ENCODE peak calls at places on chromosomes 1 and 21, in six cellular contexts. One of them, this sample, is unnamed.
A peak's percentile ranks its signal among the peaks of the same experiment; 100 is the strongest.

GRCh38 chr1:68379085-68379478 is 70.7 kb downstream of the RPE65 start:
- DNase-seq in H1: no peak
- DNase-seq in astrocyte: no peak
- DNase-seq in fibroblast of lung: no peak
- DNase-seq in MM.1S: no peak
- DNase-seq in endothelial cell of umbilical vein: peak; percentile 73
- DNase-seq in this sample: no peak

GRCh38 chr1:204127597-204128242 is 24.1 kb downstream of the ETNK2 start:
- DNase-seq in astrocyte: peak; percentile 51
- DNase-seq in H1: peak; percentile 76
- DNase-seq in fibroblast of lung: peak; percentile 65
- DNase-seq in endothelial cell of umbilical vein: peak; percentile 79
- DNase-seq in MM.1S: peak; percentile 28
- DNase-seq in this sample: no peak

GRCh38 chr1:200558866-200559459 is 61.6 kb downstream of the KIF14 start:
- DNase-seq in H1: no peak
- DNase-seq in MM.1S: peak; percentile 45
- DNase-seq in astrocyte: peak; percentile 40
- DNase-seq in endothelial cell of umbilical vein: peak; percentile 84
- DNase-seq in fibroblast of lung: peak; percentile 48
- DNase-seq in this sample: peak; percentile 77

GRCh38 chr1:3037281-3038040 is 16.2 kb downstream of the ACTRT2 start:
- DNase-seq in H1: no peak
- DNase-seq in astrocyte: no peak
- DNase-seq in endothelial cell of umbilical vein: no peak
- DNase-seq in MM.1S: no peak
- DNase-seq in fibroblast of lung: no peak
- DNase-seq in this sample: no peak

GRCh38 chr1:167095368-167095767 is 1.5 kb downstream of the STYXL2 start:
- DNase-seq in H1: no peak
- DNase-seq in MM.1S: no peak
- DNase-seq in endothelial cell of umbilical vein: no peak
- DNase-seq in astrocyte: peak; percentile 68
- DNase-seq in fibroblast of lung: peak; percentile 74
- DNase-seq in this sample: no peak

GRCh38 chr1:30399026-30399425 is 324.4 kb downstream of the MATN1 start:
- DNase-seq in fibroblast of lung: no peak
- DNase-seq in endothelial cell of umbilical vein: no peak
- DNase-seq in MM.1S: no peak
- DNase-seq in H1: no peak
- DNase-seq in astrocyte: no peak
- DNase-seq in this sample: no peak

GRCh38 chr1:14443164-14443787 is 155.2 kb upstream of the KAZN start:
- DNase-seq in fibroblast of lung: peak; percentile 43
- DNase-seq in astrocyte: peak; percentile 18
- DNase-seq in endothelial cell of umbilical vein: no peak
- DNase-seq in H1: no peak
- DNase-seq in MM.1S: no peak
- DNase-seq in this sample: no peak

GRCh38 chr1:165895451-165895871 is 68.0 kb downstream of the UCK2 start:
- DNase-seq in H1: no peak
- DNase-seq in endothelial cell of umbilical vein: peak; percentile 34
- DNase-seq in MM.1S: no peak
- DNase-seq in fibroblast of lung: peak; percentile 78
- DNase-seq in astrocyte: peak; percentile 75
- DNase-seq in this sample: no peak

GRCh38 chr1:183734600-183735036 is 70.3 kb upstream of the RGL1 start:
- DNase-seq in MM.1S: no peak
- DNase-seq in H1: no peak
- DNase-seq in astrocyte: peak; percentile 14
- DNase-seq in fibroblast of lung: peak; percentile 35
- DNase-seq in endothelial cell of umbilical vein: no peak
- DNase-seq in this sample: no peak

GRCh38 chr1:204842369-204842768 is 28.3 kb upstream of the NFASC start:
- DNase-seq in endothelial cell of umbilical vein: no peak
- DNase-seq in astrocyte: no peak
- DNase-seq in fibroblast of lung: no peak
- DNase-seq in MM.1S: no peak
- DNase-seq in H1: no peak
- DNase-seq in this sample: no peak

GRCh38 chr21:21612446-21612845 is 614.2 kb downstream of the NCAM2 start:
- DNase-seq in endothelial cell of umbilical vein: peak; percentile 47
- DNase-seq in H1: no peak
- DNase-seq in astrocyte: peak; percentile 93
- DNase-seq in fibroblast of lung: peak; percentile 95
- DNase-seq in MM.1S: no peak
- DNase-seq in this sample: no peak

GRCh38 chr1:149993764-149994163 is 16.8 kb downstream of the OTUD7B start:
- DNase-seq in endothelial cell of umbilical vein: no peak
- DNase-seq in astrocyte: no peak
- DNase-seq in H1: no peak
- DNase-seq in fibroblast of lung: no peak
- DNase-seq in MM.1S: no peak
- DNase-seq in this sample: no peak
- H4K20me1 ChIP-seq in endothelial cell of umbilical vein: no peaks in the 10 kb centered on the region
- H4K20me1 ChIP-seq in astrocyte: peaks cover 71% of the 10 kb centered on the region
- H4K20me1 ChIP-seq in H1: peaks cover 2% of the 10 kb centered on the region
- H4K20me1 ChIP-seq in fibroblast of lung: no peaks in the 10 kb centered on the region
- H4K20me1 ChIP-seq in MM.1S: peaks cover 5% of the 10 kb centered on the region
- H4K20me1 ChIP-seq in this sample: peaks cover 48% of the 10 kb centered on the region

DNA sequence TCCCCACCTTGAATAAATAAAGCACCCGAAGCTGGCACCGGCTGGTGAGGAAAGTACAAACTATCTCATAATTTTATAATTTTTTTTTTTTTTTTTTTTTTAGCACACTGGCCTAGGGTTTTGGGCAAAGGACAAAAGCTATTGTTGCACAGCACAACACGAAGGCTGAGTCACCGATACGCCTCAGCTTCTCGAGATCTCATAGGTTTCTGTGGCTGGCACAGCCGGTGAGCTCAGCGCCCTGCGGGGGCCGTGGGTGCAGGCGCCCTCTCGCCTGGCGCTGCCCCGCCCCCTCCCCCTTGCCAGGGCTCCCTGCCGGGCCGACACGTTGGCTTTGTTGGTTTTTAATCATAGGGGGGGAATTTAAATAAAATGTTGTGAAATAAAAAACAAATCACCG is 17.2 kb downstream of the CASZ1 start:
- DNase-seq in fibroblast of lung: peak; percentile 76
- DNase-seq in endothelial cell of umbilical vein: no peak
- DNase-seq in astrocyte: peak; percentile 65
- DNase-seq in H1: no peak
- DNase-seq in MM.1S: no peak
- DNase-seq in this sample: no peak
- H3K4me3 ChIP-seq in fibroblast of lung: no peak overlapping the region
- H3K4me3 ChIP-seq in endothelial cell of umbilical vein: no peak overlapping the region
- H3K4me3 ChIP-seq in astrocyte: no peak overlapping the region
- H3K4me3 ChIP-seq in H1: no peak overlapping the region
- H3K4me3 ChIP-seq in MM.1S: no peak overlapping the region
- H3K4me3 ChIP-seq in this sample: no peak overlapping the region

GRCh38 chr1:180953291-180953747 is 40.6 kb downstream of the KIAA1614 start:
- DNase-seq in MM.1S: peak; percentile 32
- DNase-seq in fibroblast of lung: no peak
- DNase-seq in endothelial cell of umbilical vein: no peak
- DNase-seq in H1: no peak
- DNase-seq in astrocyte: no peak
- DNase-seq in this sample: no peak
- H4K20me1 ChIP-seq in MM.1S: no peaks in the 10 kb centered on the region
- H4K20me1 ChIP-seq in fibroblast of lung: no peaks in the 10 kb centered on the region
- H4K20me1 ChIP-seq in endothelial cell of umbilical vein: no peaks in the 10 kb centered on the region
- H4K20me1 ChIP-seq in H1: peaks cover 5% of the 10 kb centered on the region
- H4K20me1 ChIP-seq in astrocyte: peaks cover 16% of the 10 kb centered on the region
- H4K20me1 ChIP-seq in this sample: no peaks in the 10 kb centered on the region

GRCh38 chr1:38640371-38640770 is 219.2 kb downstream of the RRAGC start:
- DNase-seq in fibroblast of lung: no peak
- DNase-seq in H1: no peak
- DNase-seq in astrocyte: no peak
- DNase-seq in endothelial cell of umbilical vein: no peak
- DNase-seq in MM.1S: no peak
- DNase-seq in this sample: no peak

GRCh38 chr1:38648417-38648816 is 211.2 kb downstream of the RRAGC start:
- DNase-seq in endothelial cell of umbilical vein: no peak
- DNase-seq in fibroblast of lung: no peak
- DNase-seq in MM.1S: no peak
- DNase-seq in astrocyte: no peak
- DNase-seq in H1: no peak
- DNase-seq in this sample: no peak

GRCh38 chr1:38641661-38642060 is 217.9 kb downstream of the RRAGC start:
- DNase-seq in astrocyte: no peak
- DNase-seq in endothelial cell of umbilical vein: no peak
- DNase-seq in MM.1S: no peak
- DNase-seq in H1: no peak
- DNase-seq in fibroblast of lung: no peak
- DNase-seq in this sample: no peak

DNA sequence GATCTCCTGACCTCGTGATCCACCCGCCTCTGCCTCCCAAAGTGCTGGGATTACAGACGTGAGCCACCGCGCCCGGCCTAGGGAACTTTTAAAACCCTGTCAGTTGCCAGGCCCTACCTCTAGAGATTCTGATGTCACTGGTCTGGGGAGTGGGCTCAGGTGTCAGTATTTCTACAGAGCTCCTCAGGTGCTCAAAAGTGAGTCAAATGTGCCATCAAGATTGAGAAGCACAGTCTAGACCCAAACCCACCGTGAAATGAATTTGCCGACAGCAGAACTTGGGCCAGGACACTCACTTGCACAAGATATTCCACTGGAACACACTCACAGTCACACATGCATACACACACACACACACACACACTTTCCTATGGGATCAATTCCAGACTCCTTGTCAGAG is 215.5 kb downstream of the RRAGC start:
- DNase-seq in fibroblast of lung: no peak
- DNase-seq in H1: no peak
- DNase-seq in MM.1S: no peak
- DNase-seq in endothelial cell of umbilical vein: no peak
- DNase-seq in astrocyte: no peak
- DNase-seq in this sample: no peak
- H3K4me3 ChIP-seq in fibroblast of lung: no peak overlapping the region
- H3K4me3 ChIP-seq in H1: no peak overlapping the region
- H3K4me3 ChIP-seq in MM.1S: no peak overlapping the region
- H3K4me3 ChIP-seq in endothelial cell of umbilical vein: no peak overlapping the region
- H3K4me3 ChIP-seq in astrocyte: no peak overlapping the region
- H3K4me3 ChIP-seq in this sample: no peak overlapping the region

GRCh38 chr1:111145542-111145941 is 5.5 kb downstream of the CEPT1 start:
- DNase-seq in MM.1S: no peak
- DNase-seq in H1: no peak
- DNase-seq in fibroblast of lung: no peak
- DNase-seq in astrocyte: no peak
- DNase-seq in endothelial cell of umbilical vein: no peak
- DNase-seq in this sample: no peak
- H4K20me1 ChIP-seq in MM.1S: no peaks in the 10 kb centered on the region
- H4K20me1 ChIP-seq in H1: peaks cover 3% of the 10 kb centered on the region
- H4K20me1 ChIP-seq in fibroblast of lung: no peaks in the 10 kb centered on the region
- H4K20me1 ChIP-seq in astrocyte: peaks cover 37% of the 10 kb centered on the region
- H4K20me1 ChIP-seq in endothelial cell of umbilical vein: peaks cover 2% of the 10 kb centered on the region
- H4K20me1 ChIP-seq in this sample: peaks cover 8% of the 10 kb centered on the region

GRCh38 chr1:212288614-212289013 is 3.4 kb downstream of the PPP2R5A start:
- DNase-seq in MM.1S: no peak
- DNase-seq in H1: no peak
- DNase-seq in fibroblast of lung: peak; percentile 82
- DNase-seq in astrocyte: peak; percentile 76
- DNase-seq in endothelial cell of umbilical vein: peak; percentile 34
- DNase-seq in this sample: no peak
- H3K4me3 ChIP-seq in MM.1S: no peak overlapping the region
- H3K4me3 ChIP-seq in H1: no peak overlapping the region
- H3K4me3 ChIP-seq in fibroblast of lung: peak overlapping the region; percentile 9
- H3K4me3 ChIP-seq in astrocyte: no peak overlapping the region
- H3K4me3 ChIP-seq in endothelial cell of umbilical vein: no peak overlapping the region
- H3K4me3 ChIP-seq in this sample: peak overlapping the region; percentile 12

GRCh38 chr1:235313931-235314678 is 13.9 kb downstream of the ARID4B start:
- DNase-seq in fibroblast of lung: no peak
- DNase-seq in endothelial cell of umbilical vein: no peak
- DNase-seq in H1: no peak
- DNase-seq in MM.1S: no peak
- DNase-seq in astrocyte: no peak
- DNase-seq in this sample: no peak

GRCh38 chr1:235319255-235319654 is 8.7 kb downstream of the ARID4B start:
- DNase-seq in H1: no peak
- DNase-seq in MM.1S: no peak
- DNase-seq in fibroblast of lung: no peak
- DNase-seq in astrocyte: no peak
- DNase-seq in endothelial cell of umbilical vein: no peak
- DNase-seq in this sample: no peak

GRCh38 chr1:235315173-235315572 is 12.8 kb downstream of the ARID4B start:
- DNase-seq in MM.1S: no peak
- DNase-seq in astrocyte: no peak
- DNase-seq in fibroblast of lung: no peak
- DNase-seq in endothelial cell of umbilical vein: no peak
- DNase-seq in H1: no peak
- DNase-seq in this sample: no peak

GRCh38 chr1:235315735-235316134 is 12.2 kb downstream of the ARID4B start:
- DNase-seq in endothelial cell of umbilical vein: no peak
- DNase-seq in astrocyte: no peak
- DNase-seq in H1: no peak
- DNase-seq in fibroblast of lung: no peak
- DNase-seq in MM.1S: no peak
- DNase-seq in this sample: no peak

DNA sequence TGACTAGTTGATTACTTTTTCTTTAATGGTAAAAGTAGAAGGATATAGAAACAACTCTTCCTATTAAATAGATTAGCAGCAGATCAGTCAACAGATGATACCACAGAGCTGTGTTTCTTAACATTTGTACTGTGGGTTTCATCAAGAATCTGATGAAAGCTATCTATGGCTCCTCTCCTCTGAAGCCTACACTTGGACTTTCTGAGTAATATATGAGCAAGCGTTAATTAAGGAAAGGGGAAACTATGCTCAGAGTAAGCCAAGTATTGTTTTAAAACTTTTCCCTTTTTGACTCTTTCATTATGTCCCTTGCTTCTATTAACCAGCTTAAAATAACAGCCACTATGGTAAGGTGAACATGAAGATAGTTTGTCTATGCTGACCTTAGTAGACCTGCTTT is 10.8 kb downstream of the ARID4B start:
- DNase-seq in astrocyte: no peak
- DNase-seq in H1: no peak
- DNase-seq in endothelial cell of umbilical vein: peak; percentile 36
- DNase-seq in MM.1S: no peak
- DNase-seq in fibroblast of lung: no peak
- DNase-seq in this sample: no peak
- H4K20me1 ChIP-seq in astrocyte: peaks cover 94% of the 10 kb centered on the region
- H4K20me1 ChIP-seq in H1: peaks cover 12% of the 10 kb centered on the region
- H4K20me1 ChIP-seq in endothelial cell of umbilical vein: peaks cover 11% of the 10 kb centered on the region
- H4K20me1 ChIP-seq in MM.1S: peaks cover 9% of the 10 kb centered on the region
- H4K20me1 ChIP-seq in fibroblast of lung: peaks cover 3% of the 10 kb centered on the region
- H4K20me1 ChIP-seq in this sample: peaks cover 13% of the 10 kb centered on the region

GRCh38 chr1:154386643-154387352 is 18.3 kb upstream of the IL6R start:
- DNase-seq in H1: no peak
- DNase-seq in astrocyte: no peak
- DNase-seq in MM.1S: no peak
- DNase-seq in endothelial cell of umbilical vein: no peak
- DNase-seq in fibroblast of lung: no peak
- DNase-seq in this sample: peak; percentile 44
- H3K4me3 ChIP-seq in H1: no peak overlapping the region
- H3K4me3 ChIP-seq in astrocyte: no peak overlapping the region
- H3K4me3 ChIP-seq in MM.1S: no peak overlapping the region
- H3K4me3 ChIP-seq in endothelial cell of umbilical vein: no peak overlapping the region
- H3K4me3 ChIP-seq in fibroblast of lung: no peak overlapping the region
- H3K4me3 ChIP-seq in this sample: no peak overlapping the region